ENCODE peak calls at places on chromosome 16, in five cellular contexts. Y is B cell, S is Peyer's patch, G is tibial nerve, W is stomach. V is an unnamed sample.

GRCh38 chr16:77060614-77061013 is 130.4 kb upstream of the MON1B start:
- DNase-seq in Y (no peak), S (no peak), G (no peak), W (no peak), V (no peak)

GRCh38 chr16:67992661-67993206 is 6.5 kb downstream of the DPEP2 start:
- DNase-seq in Y (no peak), S (no peak), G (no peak), W (no peak), V (no peak)

GRCh38 chr16:69514366-69514765 is 51.4 kb upstream of the NFAT5 start:
- DNase-seq in Y (peak; percentile 37), S (no peak), G (no peak), W (no peak), V (no peak)

GRCh38 chr16:50685456-50686058 is 4.4 kb upstream of the SNX20 start:
- DNase-seq in Y (no peak), S (no peak), G (no peak), W (no peak), V (no peak)

GRCh38 chr16:3854740-3855139 is 25.8 kb downstream of the CREBBP start:
- DNase-seq in Y (no peak), S (no peak), G (no peak), W (no peak), V (no peak)

GRCh38 chr16:27154573-27155521 is 48.5 kb upstream of the KDM8 start:
- DNase-seq in Y (peak; percentile 73), S (peak; percentile 77), G (peak; percentile 57), W (peak; percentile 57), V (peak; percentile 61)

GRCh38 chr16:48860341-48860740 is 250.4 kb upstream of the N4BP1 start:
- DNase-seq in Y (no peak), S (no peak), G (no peak), W (no peak), V (no peak)

GRCh38 chr16:3637371-3637923 is 17.0 kb upstream of the DNASE1 start:
- DNase-seq in Y (peak; percentile 45), S (no peak), G (no peak), W (peak; percentile 25), V (no peak)

GRCh38 chr16:31386157-31386984 is 6.8 kb upstream of the ITGAD start:
- DNase-seq in Y (peak; percentile 52), S (no peak), G (no peak), W (no peak), V (no peak)

GRCh38 chr16:27237229-27238015 is 31.1 kb downstream of the NSMCE1 start:
- DNase-seq in Y (peak; percentile 63), S (no peak), G (no peak), W (peak; percentile 42), V (peak; percentile 67)

GRCh38 chr16:24700549-24701392 is 28.7 kb upstream of the TNRC6A start:
- DNase-seq in Y (no peak), S (no peak), G (peak; percentile 95), W (peak; percentile 46), V (no peak)

GRCh38 chr16:88017006-88017405 is 65.8 kb downstream of the BANP start:
- DNase-seq in Y (no peak), S (no peak), G (no peak), W (peak; percentile 71), V (no peak)

GRCh38 chr16:85556456-85557082 is 56.6 kb upstream of the GSE1 start:
- DNase-seq in Y (peak; percentile 81), S (peak; percentile 77), G (no peak), W (peak; percentile 63), V (peak; percentile 52)

GRCh38 chr16:86091976-86092375 is 193.0 kb downstream of the IRF8 start:
- DNase-seq in Y (no peak), S (peak; percentile 5), G (no peak), W (no peak), V (no peak)

GRCh38 chr16:14004031-14004718 is 66.9 kb upstream of the MRTFB start:
- DNase-seq in Y (no peak), S (no peak), G (no peak), W (no peak), V (no peak)

GRCh38 chr16:13036600-13036999 is 135.2 kb downstream of the SHISA9 start:
- DNase-seq in Y (peak; percentile 7), S (no peak), G (peak; percentile 36), W (peak; percentile 27), V (no peak)

GRCh38 chr16:615122-615521 is 15.7 kb upstream of the WFIKKN1 start:
- DNase-seq in Y (no peak), S (no peak), G (no peak), W (no peak), V (no peak)

GRCh38 chr16:11949527-11949926 is 7.7 kb upstream of the NPIPB2 start:
- DNase-seq in Y (peak; percentile 74), S (no peak), G (peak; percentile 11), W (no peak), V (no peak)

GRCh38 chr16:66275795-66276428 is 90.6 kb upstream of the CDH5 start:
- DNase-seq in Y (no peak), S (peak; percentile 15), G (peak; percentile 33), W (peak; percentile 45), V (no peak)

GRCh38 chr16:67847064-67847861 is at the start of gene CENPT:
- DNase-seq in Y (no peak), S (peak; percentile 66), G (no peak), W (peak; percentile 72), V (no peak)

GRCh38 chr16:50152807-50153647 is at the start of gene TENT4B:
- DNase-seq in Y (peak; percentile 91), S (peak; percentile 94), G (peak; percentile 72), W (peak; percentile 87), V (peak; percentile 86)

GRCh38 chr16:78405833-78406232 is 306.4 kb downstream of the WWOX start:
- DNase-seq in Y (no peak), S (no peak), G (no peak), W (no peak), V (no peak)

GRCh38 chr16:66923866-66924265 is 1.5 kb downstream of the RRAD start:
- DNase-seq in Y (no peak), S (no peak), G (no peak), W (no peak), V (no peak)

GRCh38 chr16:88764913-88765349 is 20.1 kb downstream of the PIEZO1 start:
- DNase-seq in Y (no peak), S (no peak), G (no peak), W (no peak), V (no peak)

GRCh38 chr16:63789603-63790002 is 1332.3 kb downstream of the CDH11 start:
- DNase-seq in Y (no peak), S (no peak), G (no peak), W (no peak), V (no peak)

GRCh38 chr16:87877942-87878507 is 8.7 kb upstream of the SLC7A5 start:
- DNase-seq in Y (no peak), S (no peak), G (no peak), W (no peak), V (no peak)

DNA sequence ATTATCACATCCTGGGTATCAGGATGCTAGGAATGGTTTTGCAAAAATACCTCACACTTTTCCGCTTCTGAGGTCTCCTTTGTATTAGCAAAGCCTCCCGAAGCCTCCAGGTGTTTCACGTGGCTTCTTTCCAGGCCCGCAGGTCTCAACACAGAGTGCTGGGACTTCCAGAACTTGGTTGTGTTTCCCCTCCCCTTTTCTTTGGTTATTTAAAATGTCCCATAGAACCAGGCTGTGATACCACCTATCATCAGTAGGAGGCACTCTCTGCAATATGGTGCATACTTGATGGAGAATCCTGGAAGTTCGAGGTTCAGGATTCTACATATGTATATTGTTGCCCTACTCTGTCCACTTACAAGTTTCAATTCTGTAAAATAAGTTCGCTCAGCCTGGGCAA is 28.8 kb downstream of the ATP2C2 start:
- DNase-seq in Y (no peak), S (no peak), G (no peak), W (no peak), V (no peak)
- TF ChIP-seq CTCF in Y (no peak), S (no peak), G (no peak), W (no peak), V (no peak)

GRCh38 chr16:73599870-73600269 is 551.9 kb upstream of the ZFHX3 start:
- DNase-seq in Y (no peak), S (no peak), G (no peak), W (no peak), V (no peak)

GRCh38 chr16:73610605-73611177 is 562.8 kb upstream of the ZFHX3 start:
- DNase-seq in Y (no peak), S (no peak), G (no peak), W (no peak), V (no peak)

GRCh38 chr16:73601911-73602310 is 554.0 kb upstream of the ZFHX3 start:
- DNase-seq in Y (no peak), S (no peak), G (no peak), W (no peak), V (no peak)

GRCh38 chr16:73610160-73610559 is 562.2 kb upstream of the ZFHX3 start:
- DNase-seq in Y (no peak), S (no peak), G (no peak), W (no peak), V (no peak)

DNA sequence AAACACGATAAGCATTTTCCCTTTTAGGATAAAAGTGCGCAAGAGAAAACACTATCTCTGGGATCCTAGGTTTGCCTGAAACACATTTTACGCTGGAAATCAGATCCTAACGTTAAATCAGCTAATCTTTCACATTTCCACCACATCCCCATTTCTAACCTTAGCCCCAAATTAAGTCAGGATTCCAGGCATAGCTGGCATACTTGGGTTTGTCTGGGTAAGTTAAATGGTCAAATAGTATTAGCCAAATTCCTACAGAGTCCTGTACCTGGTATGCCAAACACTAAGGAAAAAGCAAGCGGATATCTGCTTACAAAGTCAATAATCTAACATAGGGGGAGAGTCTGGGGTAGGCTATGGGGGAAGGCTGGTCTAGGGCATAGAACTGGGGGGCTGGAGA is 557.4 kb upstream of the ZFHX3 start:
- DNase-seq in Y (no peak), S (no peak), G (no peak), W (no peak), V (no peak)
- TF ChIP-seq CTCF in Y (no peak), S (no peak), G (no peak), W (no peak), V (no peak)

DNA sequence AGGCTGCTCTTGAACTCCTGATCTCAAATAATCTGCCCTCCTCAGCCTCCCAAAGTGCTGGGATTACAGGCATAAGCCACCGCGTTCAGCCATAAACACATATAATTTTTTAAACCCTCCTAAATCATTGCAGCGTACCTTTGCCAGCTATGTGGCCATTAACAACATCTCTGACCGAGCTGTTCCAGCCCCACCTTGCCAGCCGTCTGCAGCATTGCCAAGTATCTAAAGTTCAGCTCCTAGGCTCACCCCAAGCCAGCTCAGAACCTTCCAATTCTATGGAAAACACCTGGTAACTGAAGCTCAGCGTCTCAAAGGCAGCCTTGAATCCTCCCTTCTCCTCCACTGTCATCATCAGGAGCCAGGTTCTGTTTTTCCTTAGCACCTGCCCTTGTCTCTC is 5.1 kb upstream of the MEIOB start:
- DNase-seq in Y (no peak), S (peak; percentile 60), G (no peak), W (no peak), V (no peak)
- TF ChIP-seq CTCF in Y (no peak), S (no peak), G (no peak), W (no peak), V (no peak)

GRCh38 chr16:90000733-90001427 is 18.4 kb downstream of the DBNDD1 start:
- DNase-seq in Y (no peak), S (no peak), G (no peak), W (no peak), V (no peak)

GRCh38 chr16:90002759-90003158 is 16.5 kb downstream of the DBNDD1 start:
- DNase-seq in Y (no peak), S (no peak), G (no peak), W (no peak), V (no peak)

GRCh38 chr16:90001761-90002503 is 17.3 kb downstream of the DBNDD1 start:
- DNase-seq in Y (no peak), S (no peak), G (no peak), W (no peak), V (no peak)

GRCh38 chr16:89996178-89996489 is 23.1 kb downstream of the DBNDD1 start:
- DNase-seq in Y (no peak), S (no peak), G (no peak), W (no peak), V (no peak)

GRCh38 chr16:89999831-90000574 is 19.3 kb downstream of the DBNDD1 start:
- DNase-seq in Y (no peak), S (peak; percentile 62), G (no peak), W (no peak), V (no peak)
- TF ChIP-seq CTCF in Y (no peak), S (no peak), G (no peak), W (no peak), V (no peak)

V was measured in natural killer cell.